ENCODE peak calls at places on chromosomes 16 and 17, in ten cellular contexts. L is mucosa of descending colon, C is NAMALWA, V is hypothalamus, H is retina, E is NCI-H187, O is NCI-H2029, X is H54, W is AG10803, U is MG63. A is an unnamed sample.

GRCh38 chr16:84976644-84977400 is 34.5 kb downstream of the ZDHHC7 start:
- DNase-seq in L (peak), C (no peak), V (no peak), H (no peak), E (no peak), O (no peak), X (no peak), W (no peak), U (no peak), A (no peak)

GRCh38 chr17:66383353-66383752 is 80.9 kb downstream of the PRKCA start:
- DNase-seq in L (no peak), C (no peak), V (no peak), H (no peak), E (no peak), O (no peak), X (no peak), W (peak), U (no peak), A (no peak)

GRCh38 chr17:9472541-9472940 is 103.1 kb downstream of the STX8 start:
- DNase-seq in L (no peak), C (no peak), V (no peak), H (no peak), E (no peak), O (no peak), X (no peak), W (peak), U (peak), A (no peak)

GRCh38 chr17:77002103-77003045 is 134.2 kb downstream of the MGAT5B start:
- DNase-seq in L (no peak), C (no peak), V (no peak), H (peak), E (no peak), O (no peak), X (peak), W (peak), U (peak), A (no peak)

GRCh38 chr17:37787055-37787720 is 42.3 kb upstream of the HNF1B start:
- DNase-seq in L (peak), C (no peak), V (no peak), H (no peak), E (no peak), O (no peak), X (no peak), W (peak), U (peak), A (no peak)

GRCh38 chr16:54862529-54862928 is 68.1 kb upstream of the IRX5 start:
- DNase-seq in L (no peak), C (no peak), V (no peak), H (peak), E (no peak), O (no peak), X (no peak), W (no peak), U (peak), A (no peak)

GRCh38 chr16:873889-874288 is 73.4 kb upstream of the GNG13 start:
- DNase-seq in L (no peak), C (no peak), V (no peak), H (no peak), E (no peak), O (no peak), X (no peak), W (no peak), U (no peak), A (no peak)

GRCh38 chr16:85330694-85331188 is 218.5 kb upstream of the CIBAR2 start:
- DNase-seq in L (no peak), C (peak), V (no peak), H (no peak), E (no peak), O (peak), X (peak), W (peak), U (peak), A (no peak)

GRCh38 chr16:79805621-79806020 is 205.1 kb upstream of the MAF start:
- DNase-seq in L (no peak), C (no peak), V (no peak), H (no peak), E (no peak), O (no peak), X (no peak), W (no peak), U (no peak), A (no peak)

GRCh38 chr16:11916524-11917285 is 949 bp upstream of the GSPT1 start:
- DNase-seq in L (peak), C (no peak), V (no peak), H (no peak), E (no peak), O (peak), X (peak), W (peak), U (peak), A (no peak)

GRCh38 chr16:89431158-89431584 is 59.2 kb downstream of the ANKRD11 start:
- DNase-seq in L (peak), C (no peak), V (no peak), H (peak), E (no peak), O (no peak), X (no peak), W (peak), U (no peak), A (no peak)

GRCh38 chr17:51088287-51088686 is 32.4 kb downstream of the SPAG9 start:
- DNase-seq in L (no peak), C (no peak), V (no peak), H (no peak), E (no peak), O (no peak), X (no peak), W (no peak), U (no peak), A (no peak)

GRCh38 chr16:66525396-66526180 is 24.3 kb downstream of the TK2 start:
- DNase-seq in L (no peak), C (no peak), V (no peak), H (no peak), E (no peak), O (no peak), X (no peak), W (peak), U (no peak), A (no peak)

GRCh38 chr16:48393843-48394703 is 8.9 kb upstream of the SIAH1 start:
- DNase-seq in L (no peak), C (no peak), V (no peak), H (peak), E (no peak), O (no peak), X (no peak), W (peak), U (no peak), A (no peak)

GRCh38 chr17:35892091-35892637 is 12.0 kb upstream of the CCL5 start:
- DNase-seq in L (no peak), C (no peak), V (no peak), H (no peak), E (no peak), O (no peak), X (no peak), W (no peak), U (no peak), A (no peak)

GRCh38 chr17:82679586-82680465 is 18.7 kb downstream of the RAB40B start:
- DNase-seq in L (peak), C (no peak), V (no peak), H (no peak), E (no peak), O (no peak), X (no peak), W (no peak), U (no peak), A (no peak)

GRCh38 chr17:12983986-12984932 is 33.6 kb downstream of the ELAC2 start:
- DNase-seq in L (peak), C (no peak), V (no peak), H (no peak), E (no peak), O (no peak), X (peak), W (peak), U (peak), A (no peak)

GRCh38 chr16:85306071-85306792 is 194.0 kb upstream of the CIBAR2 start:
- DNase-seq in L (peak), C (peak), V (no peak), H (peak), E (no peak), O (peak), X (peak), W (peak), U (peak), A (no peak)

GRCh38 chr17:12522743-12523181 is 142.9 kb upstream of the MYOCD start:
- DNase-seq in L (peak), C (no peak), V (no peak), H (peak), E (no peak), O (no peak), X (no peak), W (peak), U (peak), A (no peak)

GRCh38 chr16:84137287-84137686 is 7.7 kb downstream of the HSDL1 start:
- DNase-seq in L (no peak), C (no peak), V (no peak), H (no peak), E (no peak), O (no peak), X (no peak), W (no peak), U (no peak), A (no peak)

GRCh38 chr16:83338941-83339340 is 468.8 kb upstream of the HSBP1 start:
- DNase-seq in L (no peak), C (no peak), V (no peak), H (no peak), E (no peak), O (peak), X (no peak), W (peak), U (no peak), A (no peak)

GRCh38 chr17:67818110-67819002 is 6.9 kb upstream of the BPTF start:
- DNase-seq in L (no peak), C (peak), V (no peak), H (no peak), E (no peak), O (no peak), X (no peak), W (no peak), U (no peak), A (no peak)

GRCh38 chr16:73365010-73365409 is 317.1 kb upstream of the ZFHX3 start:
- DNase-seq in L (peak), C (no peak), V (no peak), H (no peak), E (peak), O (no peak), X (no peak), W (no peak), U (no peak), A (peak)

GRCh38 chr17:42358434-42358833 is 29.8 kb downstream of the STAT3 start:
- DNase-seq in L (no peak), C (no peak), V (no peak), H (no peak), E (no peak), O (no peak), X (no peak), W (no peak), U (no peak), A (no peak)

GRCh38 chr17:29697371-29697770 is 74.7 kb upstream of the CORO6 start:
- DNase-seq in L (no peak), C (no peak), V (no peak), H (no peak), E (no peak), O (no peak), X (no peak), W (no peak), U (no peak), A (no peak)

GRCh38 chr17:59964455-59965328 is at the start of gene RNFT1:
- DNase-seq in L (peak), C (peak), V (peak), H (peak), E (peak), O (peak), X (peak), W (peak), U (peak), A (peak)

GRCh38 chr17:82392209-82392920 is 20.8 kb downstream of the UTS2R start:
- DNase-seq in L (no peak), C (no peak), V (no peak), H (no peak), E (no peak), O (no peak), X (no peak), W (no peak), U (no peak), A (no peak)

GRCh38 chr16:56708418-56708817 is 21.5 kb upstream of the NUP93 start:
- DNase-seq in L (no peak), C (no peak), V (no peak), H (no peak), E (no peak), O (no peak), X (no peak), W (no peak), U (no peak), A (no peak)

GRCh38 chr17:31369266-31369665 is 22.2 kb upstream of the RAB11FIP4 start:
- DNase-seq in L (no peak), C (no peak), V (no peak), H (no peak), E (no peak), O (no peak), X (no peak), W (peak), U (no peak), A (no peak)

GRCh38 chr17:82088838-82089722 is 9.0 kb downstream of the FASN start:
- DNase-seq in L (no peak), C (no peak), V (no peak), H (no peak), E (no peak), O (no peak), X (no peak), W (no peak), U (no peak), A (no peak)

GRCh38 chr17:72332367-72332766 is 211.5 kb downstream of the SOX9 start:
- DNase-seq in L (no peak), C (no peak), V (no peak), H (no peak), E (no peak), O (no peak), X (no peak), W (no peak), U (no peak), A (no peak)

GRCh38 chr16:75541236-75541635 is 5.3 kb upstream of the CHST5 start:
- DNase-seq in L (peak), C (no peak), V (no peak), H (no peak), E (no peak), O (no peak), X (no peak), W (no peak), U (no peak), A (no peak)

GRCh38 chr16:67391424-67392300 is 1.6 kb downstream of the TPPP3 start:
- DNase-seq in L (no peak), C (peak), V (peak), H (peak), E (no peak), O (no peak), X (no peak), W (peak), U (peak), A (no peak)

GRCh38 chr16:77624085-77624484 is 98.2 kb upstream of the NUDT7 start:
- DNase-seq in L (no peak), C (no peak), V (no peak), H (no peak), E (no peak), O (no peak), X (no peak), W (no peak), U (no peak), A (no peak)

GRCh38 chr17:76145231-76146052 is 4.4 kb upstream of the FOXJ1 start:
- DNase-seq in L (peak), C (no peak), V (no peak), H (no peak), E (peak), O (peak), X (no peak), W (no peak), U (no peak), A (no peak)

GRCh38 chr16:71927383-71927782 is 32.1 kb downstream of the IST1 start:
- DNase-seq in L (peak), C (no peak), V (no peak), H (no peak), E (no peak), O (no peak), X (peak), W (peak), U (peak), A (no peak)

A was measured in NCI-H1436 treated with DMSO at 0.1 percent for 48 hours.